ENCODE peak calls at places on chromosomes 7 and 10, in eight cellular contexts. W is kidney epithelial cell, E is heart left ventricle, D is left ventricle myocardium inferior, Q is transverse colon, O is RWPE1, P is OCI-LY7, T is astrocyte of the spinal cord. U is an unnamed sample.

GRCh38 chr10:29099415-29099814 is 189.5 kb upstream of the LYZL1 start:
- DNase-seq in W (no peak), E (no peak), D (no peak), Q (no peak), O (no peak), P (no peak), T (no peak), U (no peak)

GRCh38 chr10:59138052-59138451 is 38.4 kb upstream of the PHYHIPL start:
- DNase-seq in W (no peak), E (peak; percentile 51), D (no peak), Q (no peak), O (no peak), P (no peak), T (no peak), U (no peak)

GRCh38 chr7:30660331-30661255 is 21.7 kb downstream of the CRHR2 start:
- DNase-seq in W (no peak), E (no peak), D (no peak), Q (no peak), O (no peak), P (no peak), T (no peak), U (no peak)

GRCh38 chr10:25493122-25493893 is 318.5 kb downstream of the GPR158 start:
- DNase-seq in W (peak; percentile 48), E (no peak), D (no peak), Q (no peak), O (peak; percentile 74), P (no peak), T (peak; percentile 88), U (no peak)

GRCh38 chr10:74917481-74918077 is 91.2 kb downstream of the KAT6B start:
- DNase-seq in W (peak; percentile 86), E (no peak), D (no peak), Q (no peak), O (peak; percentile 89), P (no peak), T (peak; percentile 63), U (no peak)

GRCh38 chr7:3439333-3440030 is 138.4 kb downstream of the SDK1 start:
- DNase-seq in W (peak; percentile 83), E (no peak), D (no peak), Q (no peak), O (peak; percentile 89), P (no peak), T (peak; percentile 94), U (no peak)

GRCh38 chr7:130179631-130180030 is 25.6 kb downstream of the TMEM209 start:
- DNase-seq in W (no peak), E (no peak), D (no peak), Q (no peak), O (no peak), P (no peak), T (no peak), U (no peak)

GRCh38 chr7:113625494-113626102 is 293.2 kb downstream of the PPP1R3A start:
- DNase-seq in W (no peak), E (no peak), D (no peak), Q (no peak), O (no peak), P (no peak), T (no peak), U (no peak)

GRCh38 chr10:46309511-46310142 is 22.8 kb downstream of the ANTXRL start:
- DNase-seq in W (no peak), E (no peak), D (no peak), Q (peak; percentile 3), O (no peak), P (no peak), T (no peak), U (no peak)

GRCh38 chr7:29826904-29827303 is 20.6 kb downstream of the WIPF3 start:
- DNase-seq in W (no peak), E (no peak), D (no peak), Q (no peak), O (no peak), P (no peak), T (no peak), U (no peak)

GRCh38 chr10:91598211-91598981 is 34.5 kb downstream of the PPP1R3C start:
- DNase-seq in W (peak; percentile 77), E (no peak), D (no peak), Q (no peak), O (peak; percentile 93), P (no peak), T (peak; percentile 66), U (no peak)

GRCh38 chr10:110226926-110227641 is 19.7 kb downstream of the MXI1 start:
- DNase-seq in W (no peak), E (peak; percentile 90), D (peak; percentile 78), Q (peak; percentile 75), O (peak; percentile 88), P (no peak), T (peak; percentile 27), U (peak; percentile 81)

GRCh38 chr7:34564091-34564490 is 93.9 kb upstream of the NPSR1 start:
- DNase-seq in W (no peak), E (no peak), D (no peak), Q (no peak), O (no peak), P (no peak), T (no peak), U (no peak)

GRCh38 chr7:23018747-23019146 is 4.8 kb upstream of the HYCC1 start:
- DNase-seq in W (no peak), E (no peak), D (no peak), Q (no peak), O (no peak), P (no peak), T (no peak), U (no peak)

GRCh38 chr7:2197436-2198155 is 35.1 kb downstream of the MAD1L1 start:
- DNase-seq in W (no peak), E (no peak), D (no peak), Q (no peak), O (no peak), P (no peak), T (no peak), U (no peak)

GRCh38 chr7:115722302-115722701 is 308.3 kb downstream of the TFEC start:
- DNase-seq in W (no peak), E (no peak), D (no peak), Q (no peak), O (no peak), P (no peak), T (no peak), U (no peak)

GRCh38 chr7:102146989-102147388 is 139.7 kb upstream of the SH2B2 start:
- DNase-seq in W (no peak), E (no peak), D (peak; percentile 69), Q (no peak), O (no peak), P (no peak), T (no peak), U (no peak)

GRCh38 chr7:26381476-26382175 is 90.0 kb downstream of the SNX10 start:
- DNase-seq in W (no peak), E (no peak), D (no peak), Q (no peak), O (no peak), P (no peak), T (no peak), U (no peak)
- TF ChIP-seq CTCF in W (no peak), E (no peak), D (no peak), Q (no peak), O (no peak), P (no peak), T (no peak), U (no peak)

GRCh38 chr10:133357293-133358151 is at the start of gene FUOM:
- DNase-seq in W (no peak), E (peak; percentile 83), D (peak; percentile 55), Q (peak; percentile 58), O (peak; percentile 94), P (peak; percentile 84), T (peak; percentile 50), U (no peak)
- TF ChIP-seq CTCF in W (no peak), E (no peak), D (no peak), Q (no peak), O (no peak), P (peak; percentile 23), T (no peak), U (no peak)

GRCh38 chr10:132252412-132252811 is 55.3 kb downstream of the STK32C start:
- DNase-seq in W (no peak), E (no peak), D (no peak), Q (no peak), O (no peak), P (no peak), T (no peak), U (no peak)
- TF ChIP-seq CTCF in W (no peak), E (no peak), D (no peak), Q (no peak), O (no peak), P (peak; percentile 30), T (no peak), U (no peak)

DNA sequence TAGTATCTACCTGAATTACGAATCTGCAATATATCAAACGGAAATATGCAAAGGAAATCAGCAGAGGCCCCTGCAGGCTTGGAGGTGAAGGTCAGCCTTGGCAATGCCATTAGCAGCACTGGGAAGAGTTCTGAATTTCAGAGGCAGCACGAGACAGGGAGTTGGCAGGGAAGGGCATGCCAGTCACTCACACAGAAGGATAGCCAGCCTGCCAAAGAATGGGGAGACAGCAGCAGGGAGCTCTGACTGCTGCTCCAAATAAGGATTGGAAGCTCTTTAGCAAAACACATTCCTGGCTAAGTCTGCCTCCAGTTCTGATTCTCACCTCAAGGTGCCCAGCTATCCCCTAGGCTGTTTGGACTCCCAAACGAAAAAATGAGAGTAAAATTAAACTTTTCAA is 188.0 kb downstream of the PDE1C start:
- DNase-seq in W (no peak), E (peak; percentile 60), D (peak; percentile 72), Q (no peak), O (no peak), P (no peak), T (peak; percentile 18), U (no peak)
- TF ChIP-seq CTCF in W (no peak), E (no peak), D (peak; percentile 52), Q (no peak), O (no peak), P (no peak), T (no peak), U (no peak)

DNA sequence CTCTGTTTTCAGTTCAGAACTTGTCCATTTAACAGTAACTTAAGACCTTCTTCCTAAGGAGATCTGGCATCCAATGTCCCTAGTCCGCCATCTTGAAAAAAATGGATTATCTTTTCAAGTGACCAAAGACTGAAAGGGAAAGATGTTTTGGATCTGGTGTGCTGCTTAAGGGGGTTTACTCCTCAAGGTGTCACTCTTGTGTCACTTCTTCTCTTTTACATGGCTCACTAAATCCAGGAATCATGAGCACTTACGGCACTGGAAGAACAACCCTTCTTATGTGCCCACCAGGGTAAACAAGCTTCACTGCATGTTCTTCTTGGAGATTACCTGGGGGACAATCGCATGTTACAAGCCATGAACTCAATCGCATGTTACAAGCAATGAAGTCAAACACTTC is 43.7 kb downstream of the ANXA8 start:
- DNase-seq in W (no peak), E (no peak), D (no peak), Q (no peak), O (no peak), P (no peak), T (no peak), U (no peak)
- TF ChIP-seq CTCF in W (no peak), E (no peak), D (no peak), Q (no peak), O (no peak), P (no peak), T (no peak), U (no peak)

U was measured in lung.